ENCODE peak calls at places on chromosomes 5 and 9, in nine cellular contexts. N is left ventricle myocardium inferior, H is right atrium auricular region, B is mammary epithelial cell, P is tibial artery, T is thyroid gland, M is brain microvascular endothelial cell, W is uterus, U is ascending aorta. G is an unnamed sample.

GRCh38 chr9:92734931-92735906 is 29.4 kb downstream of the BICD2 start:
- DNase-seq in N (no peak), H (no peak), B (no peak), P (no peak), T (no peak), M (no peak), W (no peak), U (no peak), G (no peak)

GRCh38 chr5:72141440-72142271 is 34.4 kb downstream of the MAP1B start:
- DNase-seq in N (no peak), H (no peak), B (peak; percentile 14), P (peak; percentile 80), T (no peak), M (peak; percentile 87), W (peak; percentile 62), U (no peak), G (peak; percentile 84)

GRCh38 chr5:76104027-76104426 is 20.8 kb downstream of the SV2C start:
- DNase-seq in N (no peak), H (no peak), B (peak; percentile 25), P (no peak), T (peak; percentile 46), M (peak; percentile 17), W (no peak), U (no peak), G (no peak)

GRCh38 chr5:34627794-34628193 is 28.3 kb upstream of the RAI14 start:
- DNase-seq in N (no peak), H (no peak), B (peak; percentile 23), P (no peak), T (no peak), M (peak; percentile 72), W (no peak), U (no peak), G (no peak)

GRCh38 chr9:9799287-9799686 is 813.5 kb downstream of the PTPRD start:
- DNase-seq in N (no peak), H (no peak), B (no peak), P (no peak), T (no peak), M (no peak), W (no peak), U (no peak), G (no peak)

GRCh38 chr5:107669543-107670027 is 1.2 kb downstream of the EFNA5 start:
- DNase-seq in N (peak; percentile 46), H (no peak), B (peak; percentile 55), P (peak; percentile 67), T (peak; percentile 48), M (peak; percentile 22), W (no peak), U (no peak), G (no peak)

GRCh38 chr5:110757118-110757729 is 18.4 kb downstream of the SLC25A46 start:
- DNase-seq in N (no peak), H (no peak), B (peak; percentile 42), P (no peak), T (peak; percentile 1), M (peak; percentile 55), W (no peak), U (no peak), G (no peak)

GRCh38 chr9:132181796-132182521 is 20.1 kb downstream of the NTNG2 start:
- DNase-seq in N (peak; percentile 58), H (peak; percentile 83), B (no peak), P (no peak), T (no peak), M (no peak), W (peak; percentile 50), U (no peak), G (no peak)

GRCh38 chr9:126116351-126117157 is 210.1 kb upstream of the MVB12B start:
- DNase-seq in N (no peak), H (peak; percentile 28), B (no peak), P (no peak), T (no peak), M (no peak), W (no peak), U (no peak), G (no peak)

GRCh38 chr5:122942164-122942914 is 94.2 kb downstream of the PPIC start:
- DNase-seq in N (no peak), H (no peak), B (peak; percentile 10), P (no peak), T (no peak), M (peak; percentile 43), W (no peak), U (no peak), G (no peak)

GRCh38 chr5:141889282-141889871 is 11.2 kb upstream of the PCDH1 start:
- DNase-seq in N (no peak), H (no peak), B (no peak), P (no peak), T (no peak), M (no peak), W (no peak), U (no peak), G (no peak)
- TF ChIP-seq CTCF in N (peak; percentile 50), H (no peak), B (peak; percentile 33), P (no peak), T (no peak), M (peak; percentile 63), W (no peak), U (peak; percentile 40), G (peak; percentile 55)

GRCh38 chr9:124504530-124505005 is 2.6 kb downstream of the NR5A1 start:
- DNase-seq in N (no peak), H (no peak), B (no peak), P (no peak), T (no peak), M (no peak), W (no peak), U (no peak), G (no peak)
- H3K4me3 ChIP-seq in N (peak overlapping the region; percentile 50), H (no peak overlapping the region), B (no peak overlapping the region), P (no peak overlapping the region), T (peak overlapping the region; percentile 19), M (no peak overlapping the region), W (no peak overlapping the region), U (peak overlapping the region; percentile 19), G (no peak overlapping the region)

GRCh38 chr5:52564594-52564993 is 223.1 kb upstream of the ITGA1 start:
- DNase-seq in N (no peak), H (no peak), B (no peak), P (no peak), T (no peak), M (no peak), W (no peak), U (no peak), G (no peak)

GRCh38 chr5:52562473-52562872 is 225.2 kb upstream of the ITGA1 start:
- DNase-seq in N (no peak), H (no peak), B (no peak), P (no peak), T (no peak), M (no peak), W (no peak), U (no peak), G (no peak)

DNA sequence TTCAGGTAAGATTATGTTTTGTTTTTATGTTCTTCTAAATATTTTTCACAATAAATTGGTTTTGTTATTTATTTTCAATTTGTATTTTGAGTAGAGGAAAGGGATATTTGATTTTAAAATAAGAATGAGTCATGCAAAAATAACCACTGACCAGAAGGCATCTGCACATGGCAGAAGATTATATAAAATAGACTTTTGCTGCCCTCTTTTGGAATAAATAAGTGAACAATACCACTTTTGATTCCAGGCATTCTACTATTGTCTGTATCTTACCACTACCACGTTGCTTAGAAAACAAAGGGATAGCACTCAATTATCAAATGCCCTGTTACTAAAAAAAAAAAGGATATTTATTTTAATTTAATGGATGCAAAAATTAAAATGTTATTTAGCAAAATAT is 227.3 kb upstream of the ITGA1 start:
- DNase-seq in N (no peak), H (no peak), B (peak; percentile 5), P (no peak), T (no peak), M (no peak), W (no peak), U (no peak), G (no peak)
- TF ChIP-seq CTCF in N (no peak), H (no peak), B (peak; percentile 2), P (no peak), T (no peak), M (no peak), W (no peak), U (no peak), G (no peak)

DNA sequence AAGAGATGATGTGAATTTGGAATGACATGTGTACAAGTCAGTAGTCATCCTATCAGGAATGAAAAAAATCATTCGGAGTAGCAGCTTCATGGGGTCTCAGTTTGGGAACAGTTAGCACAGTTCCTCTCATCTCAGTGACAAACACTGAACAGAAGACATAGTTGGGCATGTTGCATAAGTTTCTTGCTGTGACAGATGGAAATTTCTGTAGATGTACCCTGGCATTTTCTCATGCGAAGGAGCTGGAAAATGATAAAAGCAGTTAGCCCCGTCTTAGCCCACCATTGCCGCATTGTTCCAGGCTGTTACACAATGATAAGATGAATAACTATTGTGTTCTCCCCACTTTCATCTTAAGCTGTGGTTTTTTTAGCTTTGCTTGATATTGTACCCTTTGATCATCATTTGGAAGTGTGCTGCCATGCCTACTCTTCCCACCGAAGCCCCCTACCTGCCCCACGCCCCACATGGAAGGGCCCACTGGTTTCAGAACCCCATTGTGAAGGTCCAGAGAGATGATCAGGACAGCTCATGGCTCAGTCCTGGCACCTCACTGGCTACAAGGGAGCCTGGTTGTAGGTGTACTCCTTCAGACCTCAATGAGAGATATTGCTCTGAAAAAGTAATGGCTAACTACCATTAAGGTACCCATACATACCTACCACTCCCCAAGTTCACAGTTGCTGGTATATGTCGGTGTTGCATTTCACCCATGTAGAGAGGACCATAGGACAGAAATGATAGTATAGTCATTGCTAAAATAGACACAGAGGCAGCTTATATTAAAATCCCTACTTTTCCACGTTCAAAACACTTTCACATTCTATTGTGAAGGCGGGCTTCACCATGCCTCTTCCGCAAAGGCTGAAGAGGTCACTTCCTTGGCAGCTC is 38.8 kb downstream of the SFXN1 start:
- DNase-seq in N (no peak), H (no peak), B (no peak), P (no peak), T (no peak), M (no peak), W (no peak), U (no peak), G (no peak)
- H3K4me3 ChIP-seq in N (no peak overlapping the region), H (no peak overlapping the region), B (no peak overlapping the region), P (no peak overlapping the region), T (no peak overlapping the region), M (no peak overlapping the region), W (no peak overlapping the region), U (no peak overlapping the region), G (no peak overlapping the region)

DNA sequence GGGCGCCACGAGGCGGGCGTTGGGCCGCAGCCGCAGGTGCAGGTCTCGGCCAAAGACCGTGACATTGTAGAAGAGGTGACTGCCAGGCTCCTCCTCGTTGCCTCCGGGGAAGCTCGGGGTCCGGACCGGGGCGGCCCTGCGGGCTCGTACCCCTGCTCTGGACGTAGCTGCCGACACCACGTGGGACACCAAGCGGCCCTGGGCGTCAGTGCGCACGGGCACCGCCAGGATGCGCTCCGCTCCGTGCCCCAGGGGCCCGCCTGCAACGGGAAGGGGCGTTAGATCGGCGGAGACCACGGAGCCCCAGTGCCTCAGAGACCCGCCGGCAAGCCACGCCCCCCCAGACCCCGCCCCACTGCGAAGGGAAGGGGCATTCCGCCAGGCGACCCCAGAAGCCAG is 1.4 kb downstream of the ADAMTS2 start:
- DNase-seq in N (no peak), H (no peak), B (no peak), P (peak; percentile 78), T (no peak), M (peak; percentile 27), W (peak; percentile 52), U (no peak), G (no peak)
- TF ChIP-seq CTCF in N (peak; percentile 52), H (no peak), B (no peak), P (peak; percentile 63), T (no peak), M (peak; percentile 45), W (peak; percentile 54), U (peak; percentile 65), G (peak; percentile 65)